ENCODE peak calls at places on chromosomes 2 and 18, in nine cellular contexts. Y, F, L, W, C, X, N, J and D are unnamed samples.

GRCh38 chr2:22929998-22930397 is 455.0 kb upstream of the KLHL29 start:
- DNase-seq in Y (no peak), J (no peak), L (no peak), F (no peak), X (no peak), C (no peak), W (no peak), N (no peak), D (no peak)

GRCh38 chr2:149827585-149828156 is 240.1 kb upstream of the MMADHC start:
- DNase-seq in N (no peak), L (peak; percentile 5), C (no peak), Y (no peak), J (no peak), X (no peak), F (no peak), W (no peak), D (no peak)

GRCh38 chr2:37827911-37828411 is 97.1 kb upstream of the RMDN2 start:
- DNase-seq in X (no peak), W (peak; percentile 74), N (no peak), F (no peak), Y (no peak), J (peak; percentile 67), C (peak; percentile 89), L (peak; percentile 87), D (no peak)

GRCh38 chr2:79994161-79994560 is 310.4 kb downstream of the LRRTM1 start:
- DNase-seq in L (no peak), W (no peak), J (no peak), N (no peak), F (no peak), C (peak; percentile 13), X (no peak), Y (no peak), D (no peak)

GRCh38 chr18:47756364-47757016 is 174.0 kb downstream of the SMAD2 start:
- DNase-seq in Y (peak; percentile 77), N (peak; percentile 81), F (peak; percentile 83), C (peak; percentile 33), X (peak; percentile 66), W (peak; percentile 58), J (peak; percentile 27), L (peak; percentile 5), D (peak; percentile 85)

GRCh38 chr18:21179590-21180220 is 62.3 kb upstream of the GREB1L start:
- DNase-seq in F (peak; percentile 74), N (peak; percentile 57), X (no peak), Y (no peak), W (peak; percentile 80), C (peak; percentile 73), L (peak; percentile 39), J (peak; percentile 56), D (peak; percentile 53)

GRCh38 chr2:170554278-170554955 is 160.7 kb upstream of the SP5 start:
- DNase-seq in F (peak; percentile 69), J (peak; percentile 64), C (no peak), X (no peak), W (peak; percentile 75), N (no peak), L (peak; percentile 33), Y (no peak), D (no peak)

GRCh38 chr18:54883816-54884604 is 55.7 kb downstream of the RAB27B start:
- DNase-seq in N (no peak), L (peak; percentile 73), Y (no peak), J (no peak), F (no peak), W (peak; percentile 50), C (peak; percentile 25), X (no peak), D (no peak)

GRCh38 chr2:127910415-127910814 is 24.7 kb upstream of the AMMECR1L start:
- DNase-seq in N (no peak), C (no peak), L (no peak), F (no peak), W (no peak), Y (no peak), X (no peak), J (no peak), D (no peak)

GRCh38 chr2:32926708-32927084 is 20.1 kb upstream of the LTBP1 start:
- DNase-seq in N (peak; percentile 40), F (no peak), L (peak; percentile 39), C (peak; percentile 93), W (peak; percentile 23), X (no peak), J (no peak), Y (no peak), D (no peak)

GRCh38 chr18:58177886-58178470 is 134.0 kb downstream of the NEDD4L start:
- DNase-seq in F (peak; percentile 25), Y (no peak), X (no peak), J (no peak), N (no peak), L (no peak), C (no peak), W (no peak), D (no peak)

DNA sequence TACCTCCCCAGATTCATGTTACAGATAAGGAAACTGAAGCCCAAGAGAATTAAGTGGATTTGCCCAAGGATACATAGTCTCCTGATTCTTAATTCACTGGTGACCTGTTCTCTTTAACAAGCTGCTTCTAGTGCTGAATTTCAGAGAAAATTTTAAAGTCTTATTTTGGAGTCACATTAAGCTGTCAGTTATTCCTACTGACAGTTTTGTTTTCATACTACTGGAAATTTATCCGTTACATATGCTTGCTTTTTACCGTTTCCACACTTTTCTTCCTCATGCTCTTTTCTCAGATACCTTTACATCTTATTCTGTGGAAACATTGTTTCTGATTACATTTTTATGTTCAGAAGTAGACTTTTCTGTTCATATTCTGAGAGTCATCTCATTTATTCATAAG is 1.3 kb downstream of the MOB4 start:
- DNase-seq in Y (no peak), W (peak; percentile 23), N (no peak), C (no peak), X (no peak), L (no peak), F (no peak), J (no peak), D (no peak)
- H3K27ac ChIP-seq in Y (no peak overlapping the region), W (peak overlapping the region; percentile 70), N (no peak overlapping the region), C (no peak overlapping the region), X (no peak overlapping the region), L (no peak overlapping the region), F (peak overlapping the region; percentile 37), J (no peak overlapping the region), D (no peak overlapping the region)

GRCh38 chr18:13703899-13704298 is 22.5 kb downstream of the FAM210A start:
- DNase-seq in N (no peak), L (peak; percentile 18), F (no peak), X (no peak), Y (no peak), C (peak; percentile 16), W (peak; percentile 8), J (no peak), D (no peak)
- H3K9me3 ChIP-seq in N (peaks cover 21% of the 10 kb centered on the region), L (peaks cover 7% of the 10 kb centered on the region), F (no peaks in the 10 kb centered on the region), X (peaks cover 6% of the 10 kb centered on the region), Y (no peaks in the 10 kb centered on the region), C (peaks cover 8% of the 10 kb centered on the region), W (no peaks in the 10 kb centered on the region), J (no peaks in the 10 kb centered on the region), D (peaks cover 14% of the 10 kb centered on the region)

DNA sequence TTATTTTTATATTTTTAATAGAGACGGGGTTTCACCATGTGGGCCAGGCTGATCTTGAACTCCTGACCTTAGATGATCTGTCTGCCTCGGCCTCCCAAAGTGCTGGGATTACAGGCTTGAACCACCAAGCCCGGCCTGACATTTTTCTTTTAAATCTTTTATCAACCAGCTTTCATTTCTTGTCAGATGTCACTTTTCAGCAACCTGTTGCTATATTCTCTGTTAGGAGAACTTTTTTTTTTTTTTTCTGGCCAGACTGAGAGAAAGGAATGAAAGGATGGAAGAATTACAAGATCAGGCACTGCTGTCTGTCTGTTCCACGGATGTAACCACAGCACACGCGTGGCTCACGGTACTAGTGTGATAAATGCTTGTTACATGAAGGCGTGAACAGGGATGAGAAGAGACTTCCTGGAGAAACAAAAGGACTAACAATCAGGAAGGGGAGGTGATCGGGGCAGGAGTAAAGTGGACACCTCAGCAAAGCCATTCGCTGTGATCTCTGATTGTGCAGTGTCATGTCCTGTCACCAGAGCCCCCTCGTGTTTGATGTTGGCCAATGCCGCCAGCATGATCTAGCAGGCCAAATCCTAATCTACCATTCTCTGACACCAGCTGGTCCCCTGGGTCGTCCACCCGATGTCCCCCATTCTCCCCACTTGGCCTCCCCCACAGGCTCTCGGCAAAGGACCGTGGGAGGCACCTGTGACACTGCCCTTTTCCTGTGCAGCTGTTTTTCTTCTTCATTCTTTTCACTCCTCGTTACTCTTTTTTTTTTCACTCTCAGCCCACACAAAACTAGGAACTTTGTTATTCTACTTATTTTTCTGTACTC is 146.6 kb downstream of the TGIF1 start:
- DNase-seq in W (no peak), Y (no peak), C (peak; percentile 58), X (peak; percentile 70), F (peak; percentile 85), L (peak; percentile 39), N (peak; percentile 61), J (peak; percentile 72), D (peak; percentile 86)
- H3K27ac ChIP-seq in W (peak overlapping the region; percentile 100), Y (peak overlapping the region; percentile 96), C (peak overlapping the region; percentile 84), X (peak overlapping the region; percentile 96), F (peak overlapping the region; percentile 93), L (peak overlapping the region; percentile 98), N (no peak overlapping the region), J (peak overlapping the region; percentile 97), D (peak overlapping the region; percentile 47)

GRCh38 chr2:2889646-2890045 is 488.0 kb downstream of the EIPR1 start:
- DNase-seq in J (no peak), X (no peak), L (no peak), Y (no peak), F (peak; percentile 57), W (no peak), N (no peak), C (no peak), D (no peak)

GRCh38 chr2:2889141-2889540 is 488.5 kb downstream of the EIPR1 start:
- DNase-seq in X (no peak), W (no peak), Y (no peak), N (no peak), F (peak; percentile 48), J (no peak), L (no peak), C (no peak), D (no peak)

GRCh38 chr2:2890246-2890645 is 487.4 kb downstream of the EIPR1 start:
- DNase-seq in N (peak; percentile 11), Y (no peak), W (no peak), C (no peak), X (no peak), F (peak; percentile 25), L (no peak), J (no peak), D (no peak)

GRCh38 chr2:2892378-2892777 is 485.2 kb downstream of the EIPR1 start:
- DNase-seq in W (no peak), X (no peak), J (no peak), Y (no peak), N (peak; percentile 10), F (no peak), C (no peak), L (no peak), D (no peak)

GRCh38 chr2:2890901-2891300 is 486.7 kb downstream of the EIPR1 start:
- DNase-seq in W (no peak), L (no peak), C (no peak), J (no peak), X (no peak), N (peak; percentile 5), F (peak; percentile 35), Y (no peak), D (no peak)
- H3K9me3 ChIP-seq in W (no peaks in the 10 kb centered on the region), L (peaks cover 18% of the 10 kb centered on the region), C (peaks cover 37% of the 10 kb centered on the region), J (no peaks in the 10 kb centered on the region), X (no peaks in the 10 kb centered on the region), N (no peaks in the 10 kb centered on the region), F (no peaks in the 10 kb centered on the region), Y (no peaks in the 10 kb centered on the region), D (no peaks in the 10 kb centered on the region)

DNA sequence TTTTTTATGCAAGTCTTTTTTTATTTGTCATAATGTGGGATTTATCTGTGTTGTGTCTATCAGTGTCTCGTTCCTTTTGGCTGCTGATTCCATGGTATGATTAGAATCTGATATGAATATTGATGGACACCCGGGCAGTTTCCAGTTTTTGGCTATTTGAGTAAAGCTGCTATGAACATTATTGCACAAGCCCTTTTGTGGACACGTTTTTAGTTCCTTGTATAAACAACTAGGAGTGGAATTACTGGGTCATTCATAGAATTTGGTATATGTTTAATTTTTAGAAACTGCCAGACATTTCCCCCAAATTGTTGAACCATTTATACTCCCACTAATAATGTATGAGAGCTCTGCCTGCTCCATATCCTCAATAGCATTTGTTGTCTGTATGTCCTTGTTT is 26.6 kb downstream of the HK2 start:
- DNase-seq in Y (no peak), C (peak; percentile 46), J (no peak), F (no peak), L (no peak), X (no peak), W (no peak), N (no peak), D (no peak)
- H3K27ac ChIP-seq in Y (no peak overlapping the region), C (no peak overlapping the region), J (no peak overlapping the region), F (no peak overlapping the region), L (no peak overlapping the region), X (no peak overlapping the region), W (no peak overlapping the region), N (no peak overlapping the region), D (no peak overlapping the region)